ENCODE peak calls at places on chromosomes 2 and 18, in ten cellular contexts. One of them, this sample, is unnamed.
A peak's percentile ranks its signal among the peaks of the same experiment; 100 is the strongest.

GRCh38 chr18:67771271-67771670 is 254.8 kb upstream of the DSEL start:
- DNase-seq in NCI-H774: no peak
- DNase-seq in activated T-helper 1 cell treated with anti-CD3 and anti-CD28 coated beads, Interleukin-12 subunit alpha, Interleukin-12 subunit beta, Interleukin-2, Interleukin-4 antibody, amounts not matched to agents 30 ng/mL and 10 ng/mL and 1 ng/mL, durations not matched to agents 14 hours and 24 hours and 36 hours: no peak
- DNase-seq in NCI-H2029: no peak
- DNase-seq in PC-3: peak; percentile 90
- DNase-seq in NCI-H2107: no peak
- DNase-seq in GM03348: peak; percentile 26
- DNase-seq in activated CD4-positive, alpha-beta T cell treated with anti-CD3 and anti-CD28 coated beads for 24 hours: no peak
- DNase-seq in right lobe of liver: no peak
- DNase-seq in Daoy: no peak
- DNase-seq in this sample: no peak

GRCh38 chr18:9058426-9058825 is 44.1 kb upstream of the NDUFV2 start:
- DNase-seq in NCI-H774: no peak
- DNase-seq in activated T-helper 1 cell treated with anti-CD3 and anti-CD28 coated beads, Interleukin-12 subunit alpha, Interleukin-12 subunit beta, Interleukin-2, Interleukin-4 antibody, amounts not matched to agents 30 ng/mL and 10 ng/mL and 1 ng/mL, durations not matched to agents 14 hours and 24 hours and 36 hours: no peak
- DNase-seq in NCI-H2029: no peak
- DNase-seq in PC-3: no peak
- DNase-seq in NCI-H2107: no peak
- DNase-seq in GM03348: peak; percentile 39
- DNase-seq in activated CD4-positive, alpha-beta T cell treated with anti-CD3 and anti-CD28 coated beads for 24 hours: no peak
- DNase-seq in right lobe of liver: no peak
- DNase-seq in Daoy: no peak
- DNase-seq in this sample: no peak

GRCh38 chr2:15262792-15263191 is 298.3 kb downstream of the NBAS start:
- DNase-seq in NCI-H774: no peak
- DNase-seq in activated T-helper 1 cell treated with anti-CD3 and anti-CD28 coated beads, Interleukin-12 subunit alpha, Interleukin-12 subunit beta, Interleukin-2, Interleukin-4 antibody, amounts not matched to agents 30 ng/mL and 10 ng/mL and 1 ng/mL, durations not matched to agents 14 hours and 24 hours and 36 hours: no peak
- DNase-seq in NCI-H2029: no peak
- DNase-seq in PC-3: no peak
- DNase-seq in NCI-H2107: no peak
- DNase-seq in GM03348: no peak
- DNase-seq in activated CD4-positive, alpha-beta T cell treated with anti-CD3 and anti-CD28 coated beads for 24 hours: no peak
- DNase-seq in right lobe of liver: no peak
- DNase-seq in Daoy: no peak
- DNase-seq in this sample: no peak

GRCh38 chr2:100571668-100572067 is 8.9 kb downstream of the PDCL3 start:
- DNase-seq in NCI-H774: no peak
- DNase-seq in activated T-helper 1 cell treated with anti-CD3 and anti-CD28 coated beads, Interleukin-12 subunit alpha, Interleukin-12 subunit beta, Interleukin-2, Interleukin-4 antibody, amounts not matched to agents 30 ng/mL and 10 ng/mL and 1 ng/mL, durations not matched to agents 14 hours and 24 hours and 36 hours: no peak
- DNase-seq in NCI-H2029: no peak
- DNase-seq in PC-3: no peak
- DNase-seq in NCI-H2107: no peak
- DNase-seq in GM03348: no peak
- DNase-seq in activated CD4-positive, alpha-beta T cell treated with anti-CD3 and anti-CD28 coated beads for 24 hours: no peak
- DNase-seq in right lobe of liver: no peak
- DNase-seq in Daoy: no peak
- DNase-seq in this sample: no peak

GRCh38 chr2:171913517-171913916 is 8.7 kb upstream of the HAT1 start:
- DNase-seq in NCI-H774: no peak
- DNase-seq in activated T-helper 1 cell treated with anti-CD3 and anti-CD28 coated beads, Interleukin-12 subunit alpha, Interleukin-12 subunit beta, Interleukin-2, Interleukin-4 antibody, amounts not matched to agents 30 ng/mL and 10 ng/mL and 1 ng/mL, durations not matched to agents 14 hours and 24 hours and 36 hours: no peak
- DNase-seq in NCI-H2029: no peak
- DNase-seq in PC-3: no peak
- DNase-seq in NCI-H2107: no peak
- DNase-seq in GM03348: no peak
- DNase-seq in activated CD4-positive, alpha-beta T cell treated with anti-CD3 and anti-CD28 coated beads for 24 hours: no peak
- DNase-seq in right lobe of liver: no peak
- DNase-seq in Daoy: no peak
- DNase-seq in this sample: no peak

GRCh38 chr2:24509840-24510239 is 18.8 kb downstream of the NCOA1 start:
- DNase-seq in NCI-H774: no peak
- DNase-seq in activated T-helper 1 cell treated with anti-CD3 and anti-CD28 coated beads, Interleukin-12 subunit alpha, Interleukin-12 subunit beta, Interleukin-2, Interleukin-4 antibody, amounts not matched to agents 30 ng/mL and 10 ng/mL and 1 ng/mL, durations not matched to agents 14 hours and 24 hours and 36 hours: no peak
- DNase-seq in NCI-H2029: no peak
- DNase-seq in PC-3: no peak
- DNase-seq in NCI-H2107: no peak
- DNase-seq in GM03348: no peak
- DNase-seq in activated CD4-positive, alpha-beta T cell treated with anti-CD3 and anti-CD28 coated beads for 24 hours: no peak
- DNase-seq in right lobe of liver: no peak
- DNase-seq in Daoy: no peak
- DNase-seq in this sample: no peak

GRCh38 chr18:13246591-13246990 is 28.0 kb downstream of the LDLRAD4 start:
- DNase-seq in NCI-H774: no peak
- DNase-seq in activated T-helper 1 cell treated with anti-CD3 and anti-CD28 coated beads, Interleukin-12 subunit alpha, Interleukin-12 subunit beta, Interleukin-2, Interleukin-4 antibody, amounts not matched to agents 30 ng/mL and 10 ng/mL and 1 ng/mL, durations not matched to agents 14 hours and 24 hours and 36 hours: no peak
- DNase-seq in NCI-H2029: no peak
- DNase-seq in PC-3: no peak
- DNase-seq in NCI-H2107: no peak
- DNase-seq in GM03348: no peak
- DNase-seq in activated CD4-positive, alpha-beta T cell treated with anti-CD3 and anti-CD28 coated beads for 24 hours: no peak
- DNase-seq in right lobe of liver: no peak
- DNase-seq in Daoy: no peak
- DNase-seq in this sample: no peak

GRCh38 chr2:118246726-118247125 is 158.5 kb downstream of the INSIG2 start:
- DNase-seq in NCI-H774: no peak
- DNase-seq in activated T-helper 1 cell treated with anti-CD3 and anti-CD28 coated beads, Interleukin-12 subunit alpha, Interleukin-12 subunit beta, Interleukin-2, Interleukin-4 antibody, amounts not matched to agents 30 ng/mL and 10 ng/mL and 1 ng/mL, durations not matched to agents 14 hours and 24 hours and 36 hours: no peak
- DNase-seq in NCI-H2029: no peak
- DNase-seq in PC-3: peak; percentile 86
- DNase-seq in NCI-H2107: no peak
- DNase-seq in GM03348: peak; percentile 53
- DNase-seq in activated CD4-positive, alpha-beta T cell treated with anti-CD3 and anti-CD28 coated beads for 24 hours: no peak
- DNase-seq in right lobe of liver: peak; percentile 65
- DNase-seq in Daoy: peak; percentile 52
- DNase-seq in this sample: no peak

GRCh38 chr2:215207041-215207440 is 68.6 kb upstream of the ABCA12 start:
- DNase-seq in NCI-H774: no peak
- DNase-seq in activated T-helper 1 cell treated with anti-CD3 and anti-CD28 coated beads, Interleukin-12 subunit alpha, Interleukin-12 subunit beta, Interleukin-2, Interleukin-4 antibody, amounts not matched to agents 30 ng/mL and 10 ng/mL and 1 ng/mL, durations not matched to agents 14 hours and 24 hours and 36 hours: no peak
- DNase-seq in NCI-H2029: no peak
- DNase-seq in PC-3: no peak
- DNase-seq in NCI-H2107: no peak
- DNase-seq in GM03348: no peak
- DNase-seq in activated CD4-positive, alpha-beta T cell treated with anti-CD3 and anti-CD28 coated beads for 24 hours: no peak
- DNase-seq in right lobe of liver: no peak
- DNase-seq in Daoy: no peak
- DNase-seq in this sample: no peak

GRCh38 chr2:5365871-5366461 is 326.2 kb upstream of the SOX11 start:
- DNase-seq in NCI-H774: peak; percentile 26
- DNase-seq in activated T-helper 1 cell treated with anti-CD3 and anti-CD28 coated beads, Interleukin-12 subunit alpha, Interleukin-12 subunit beta, Interleukin-2, Interleukin-4 antibody, amounts not matched to agents 30 ng/mL and 10 ng/mL and 1 ng/mL, durations not matched to agents 14 hours and 24 hours and 36 hours: peak; percentile 42
- DNase-seq in NCI-H2029: peak; percentile 75
- DNase-seq in PC-3: peak; percentile 78
- DNase-seq in NCI-H2107: peak; percentile 68
- DNase-seq in GM03348: no peak
- DNase-seq in activated CD4-positive, alpha-beta T cell treated with anti-CD3 and anti-CD28 coated beads for 24 hours: peak; percentile 16
- DNase-seq in right lobe of liver: peak; percentile 51
- DNase-seq in Daoy: peak; percentile 82
- DNase-seq in this sample: peak; percentile 77

GRCh38 chr2:67633212-67633856 is 236.2 kb downstream of the ETAA1 start:
- DNase-seq in NCI-H774: no peak
- DNase-seq in activated T-helper 1 cell treated with anti-CD3 and anti-CD28 coated beads, Interleukin-12 subunit alpha, Interleukin-12 subunit beta, Interleukin-2, Interleukin-4 antibody, amounts not matched to agents 30 ng/mL and 10 ng/mL and 1 ng/mL, durations not matched to agents 14 hours and 24 hours and 36 hours: no peak
- DNase-seq in NCI-H2029: no peak
- DNase-seq in PC-3: no peak
- DNase-seq in NCI-H2107: no peak
- DNase-seq in GM03348: no peak
- DNase-seq in activated CD4-positive, alpha-beta T cell treated with anti-CD3 and anti-CD28 coated beads for 24 hours: no peak
- DNase-seq in right lobe of liver: no peak
- DNase-seq in Daoy: no peak
- DNase-seq in this sample: no peak

GRCh38 chr2:46339676-46340459 is 42.7 kb downstream of the EPAS1 start:
- DNase-seq in NCI-H774: no peak
- DNase-seq in activated T-helper 1 cell treated with anti-CD3 and anti-CD28 coated beads, Interleukin-12 subunit alpha, Interleukin-12 subunit beta, Interleukin-2, Interleukin-4 antibody, amounts not matched to agents 30 ng/mL and 10 ng/mL and 1 ng/mL, durations not matched to agents 14 hours and 24 hours and 36 hours: no peak
- DNase-seq in NCI-H2029: no peak
- DNase-seq in PC-3: no peak
- DNase-seq in NCI-H2107: no peak
- DNase-seq in GM03348: no peak
- DNase-seq in activated CD4-positive, alpha-beta T cell treated with anti-CD3 and anti-CD28 coated beads for 24 hours: no peak
- DNase-seq in right lobe of liver: no peak
- DNase-seq in Daoy: no peak
- DNase-seq in this sample: no peak

GRCh38 chr2:157751462-157752058 is 122.9 kb upstream of the ACVR1C start:
- DNase-seq in NCI-H774: no peak
- DNase-seq in activated T-helper 1 cell treated with anti-CD3 and anti-CD28 coated beads, Interleukin-12 subunit alpha, Interleukin-12 subunit beta, Interleukin-2, Interleukin-4 antibody, amounts not matched to agents 30 ng/mL and 10 ng/mL and 1 ng/mL, durations not matched to agents 14 hours and 24 hours and 36 hours: no peak
- DNase-seq in NCI-H2029: no peak
- DNase-seq in PC-3: peak; percentile 29
- DNase-seq in NCI-H2107: no peak
- DNase-seq in GM03348: no peak
- DNase-seq in activated CD4-positive, alpha-beta T cell treated with anti-CD3 and anti-CD28 coated beads for 24 hours: peak; percentile 14
- DNase-seq in right lobe of liver: no peak
- DNase-seq in Daoy: peak; percentile 75
- DNase-seq in this sample: peak; percentile 88

GRCh38 chr18:28606686-28607085 is 429.8 kb upstream of the CDH2 start:
- DNase-seq in NCI-H774: no peak
- DNase-seq in activated T-helper 1 cell treated with anti-CD3 and anti-CD28 coated beads, Interleukin-12 subunit alpha, Interleukin-12 subunit beta, Interleukin-2, Interleukin-4 antibody, amounts not matched to agents 30 ng/mL and 10 ng/mL and 1 ng/mL, durations not matched to agents 14 hours and 24 hours and 36 hours: no peak
- DNase-seq in NCI-H2029: no peak
- DNase-seq in PC-3: no peak
- DNase-seq in NCI-H2107: no peak
- DNase-seq in GM03348: peak; percentile 7
- DNase-seq in activated CD4-positive, alpha-beta T cell treated with anti-CD3 and anti-CD28 coated beads for 24 hours: no peak
- DNase-seq in right lobe of liver: no peak
- DNase-seq in Daoy: no peak
- DNase-seq in this sample: no peak

GRCh38 chr2:10954856-10955818 is 43.4 kb downstream of the KCNF1 start:
- DNase-seq in NCI-H774: no peak
- DNase-seq in activated T-helper 1 cell treated with anti-CD3 and anti-CD28 coated beads, Interleukin-12 subunit alpha, Interleukin-12 subunit beta, Interleukin-2, Interleukin-4 antibody, amounts not matched to agents 30 ng/mL and 10 ng/mL and 1 ng/mL, durations not matched to agents 14 hours and 24 hours and 36 hours: no peak
- DNase-seq in NCI-H2029: no peak
- DNase-seq in PC-3: peak; percentile 41
- DNase-seq in NCI-H2107: no peak
- DNase-seq in GM03348: no peak
- DNase-seq in activated CD4-positive, alpha-beta T cell treated with anti-CD3 and anti-CD28 coated beads for 24 hours: no peak
- DNase-seq in right lobe of liver: no peak
- DNase-seq in Daoy: peak; percentile 5
- DNase-seq in this sample: no peak

GRCh38 chr18:61851279-61851678 is 41.5 kb downstream of the RNF152 start:
- DNase-seq in NCI-H774: no peak
- DNase-seq in activated T-helper 1 cell treated with anti-CD3 and anti-CD28 coated beads, Interleukin-12 subunit alpha, Interleukin-12 subunit beta, Interleukin-2, Interleukin-4 antibody, amounts not matched to agents 30 ng/mL and 10 ng/mL and 1 ng/mL, durations not matched to agents 14 hours and 24 hours and 36 hours: no peak
- DNase-seq in NCI-H2029: no peak
- DNase-seq in PC-3: no peak
- DNase-seq in NCI-H2107: no peak
- DNase-seq in GM03348: no peak
- DNase-seq in activated CD4-positive, alpha-beta T cell treated with anti-CD3 and anti-CD28 coated beads for 24 hours: no peak
- DNase-seq in right lobe of liver: no peak
- DNase-seq in Daoy: no peak
- DNase-seq in this sample: no peak

GRCh38 chr2:188853307-188853706 is 120.9 kb upstream of the COL3A1 start:
- DNase-seq in NCI-H774: no peak
- DNase-seq in activated T-helper 1 cell treated with anti-CD3 and anti-CD28 coated beads, Interleukin-12 subunit alpha, Interleukin-12 subunit beta, Interleukin-2, Interleukin-4 antibody, amounts not matched to agents 30 ng/mL and 10 ng/mL and 1 ng/mL, durations not matched to agents 14 hours and 24 hours and 36 hours: no peak
- DNase-seq in NCI-H2029: no peak
- DNase-seq in PC-3: no peak
- DNase-seq in NCI-H2107: no peak
- DNase-seq in GM03348: peak; percentile 74
- DNase-seq in activated CD4-positive, alpha-beta T cell treated with anti-CD3 and anti-CD28 coated beads for 24 hours: no peak
- DNase-seq in right lobe of liver: no peak
- DNase-seq in Daoy: peak; percentile 5
- DNase-seq in this sample: no peak

GRCh38 chr2:28420717-28421116 is 28.1 kb downstream of the FOSL2 start:
- DNase-seq in NCI-H774: no peak
- DNase-seq in activated T-helper 1 cell treated with anti-CD3 and anti-CD28 coated beads, Interleukin-12 subunit alpha, Interleukin-12 subunit beta, Interleukin-2, Interleukin-4 antibody, amounts not matched to agents 30 ng/mL and 10 ng/mL and 1 ng/mL, durations not matched to agents 14 hours and 24 hours and 36 hours: no peak
- DNase-seq in NCI-H2029: no peak
- DNase-seq in PC-3: no peak
- DNase-seq in NCI-H2107: no peak
- DNase-seq in GM03348: no peak
- DNase-seq in activated CD4-positive, alpha-beta T cell treated with anti-CD3 and anti-CD28 coated beads for 24 hours: no peak
- DNase-seq in right lobe of liver: no peak
- DNase-seq in Daoy: no peak
- DNase-seq in this sample: no peak

GRCh38 chr2:214808961-214809750 is at the start of gene BARD1:
- DNase-seq in NCI-H774: no peak
- DNase-seq in activated T-helper 1 cell treated with anti-CD3 and anti-CD28 coated beads, Interleukin-12 subunit alpha, Interleukin-12 subunit beta, Interleukin-2, Interleukin-4 antibody, amounts not matched to agents 30 ng/mL and 10 ng/mL and 1 ng/mL, durations not matched to agents 14 hours and 24 hours and 36 hours: peak; percentile 46
- DNase-seq in NCI-H2029: peak; percentile 32
- DNase-seq in PC-3: peak; percentile 56
- DNase-seq in NCI-H2107: no peak
- DNase-seq in GM03348: peak; percentile 78
- DNase-seq in activated CD4-positive, alpha-beta T cell treated with anti-CD3 and anti-CD28 coated beads for 24 hours: no peak
- DNase-seq in right lobe of liver: peak; percentile 63
- DNase-seq in Daoy: peak; percentile 53
- DNase-seq in this sample: peak; percentile 63

GRCh38 chr2:190970872-190971506 is 43.0 kb downstream of the STAT1 start:
- DNase-seq in NCI-H774: no peak
- DNase-seq in activated T-helper 1 cell treated with anti-CD3 and anti-CD28 coated beads, Interleukin-12 subunit alpha, Interleukin-12 subunit beta, Interleukin-2, Interleukin-4 antibody, amounts not matched to agents 30 ng/mL and 10 ng/mL and 1 ng/mL, durations not matched to agents 14 hours and 24 hours and 36 hours: no peak
- DNase-seq in NCI-H2029: no peak
- DNase-seq in PC-3: no peak
- DNase-seq in NCI-H2107: no peak
- DNase-seq in GM03348: no peak
- DNase-seq in activated CD4-positive, alpha-beta T cell treated with anti-CD3 and anti-CD28 coated beads for 24 hours: no peak
- DNase-seq in right lobe of liver: no peak
- DNase-seq in Daoy: no peak
- DNase-seq in this sample: no peak

GRCh38 chr2:215828528-215829184 is 184.7 kb downstream of the MREG start:
- DNase-seq in NCI-H774: peak; percentile 20
- DNase-seq in activated T-helper 1 cell treated with anti-CD3 and anti-CD28 coated beads, Interleukin-12 subunit alpha, Interleukin-12 subunit beta, Interleukin-2, Interleukin-4 antibody, amounts not matched to agents 30 ng/mL and 10 ng/mL and 1 ng/mL, durations not matched to agents 14 hours and 24 hours and 36 hours: no peak
- DNase-seq in NCI-H2029: no peak
- DNase-seq in PC-3: peak; percentile 86
- DNase-seq in NCI-H2107: no peak
- DNase-seq in GM03348: peak; percentile 61
- DNase-seq in activated CD4-positive, alpha-beta T cell treated with anti-CD3 and anti-CD28 coated beads for 24 hours: peak; percentile 3
- DNase-seq in right lobe of liver: peak; percentile 65
- DNase-seq in Daoy: peak; percentile 82
- DNase-seq in this sample: peak; percentile 46

GRCh38 chr2:15735738-15736326 is 144.2 kb downstream of the DDX1 start:
- DNase-seq in NCI-H774: no peak
- DNase-seq in activated T-helper 1 cell treated with anti-CD3 and anti-CD28 coated beads, Interleukin-12 subunit alpha, Interleukin-12 subunit beta, Interleukin-2, Interleukin-4 antibody, amounts not matched to agents 30 ng/mL and 10 ng/mL and 1 ng/mL, durations not matched to agents 14 hours and 24 hours and 36 hours: no peak
- DNase-seq in NCI-H2029: no peak
- DNase-seq in PC-3: no peak
- DNase-seq in NCI-H2107: no peak
- DNase-seq in GM03348: no peak
- DNase-seq in activated CD4-positive, alpha-beta T cell treated with anti-CD3 and anti-CD28 coated beads for 24 hours: no peak
- DNase-seq in right lobe of liver: no peak
- DNase-seq in Daoy: no peak
- DNase-seq in this sample: no peak

This sample was measured in COR-L47.